ENCODE peak calls at places on chromosomes 16 and 17, in seven cellular contexts. I, T, U, W, Q, X and H are unnamed samples.

GRCh38 chr16:84430860-84431259 is 62.5 kb downstream of the ATP2C2 start:
- DNase-seq in I (no peak), T (no peak), U (no peak), W (no peak), Q (no peak), X (no peak), H (no peak)

GRCh38 chr16:79801550-79802090 is 201.1 kb upstream of the MAF start:
- DNase-seq in I (no peak), T (no peak), U (no peak), W (no peak), Q (no peak), X (no peak), H (no peak)

GRCh38 chr17:4576729-4577322 is 7.5 kb upstream of the SMTNL2 start:
- DNase-seq in I (no peak), T (peak; percentile 77), U (no peak), W (no peak), Q (no peak), X (no peak), H (no peak)

GRCh38 chr16:28537964-28538732 is 626 bp downstream of the NUPR1 start:
- DNase-seq in I (no peak), T (no peak), U (no peak), W (no peak), Q (no peak), X (no peak), H (no peak)

GRCh38 chr16:67528222-67528869 is at the start of gene RIPOR1:
- DNase-seq in I (peak; percentile 67), T (peak; percentile 50), U (peak; percentile 70), W (peak; percentile 65), Q (no peak), X (no peak), H (no peak)

GRCh38 chr17:81599719-81600486 is 37.0 kb downstream of the NPLOC4 start:
- DNase-seq in I (no peak), T (no peak), U (no peak), W (no peak), Q (no peak), X (no peak), H (no peak)

GRCh38 chr17:42651392-42651791 is 7.7 kb upstream of the TUBG2 start:
- DNase-seq in I (no peak), T (no peak), U (no peak), W (no peak), Q (no peak), X (no peak), H (no peak)

GRCh38 chr16:1035066-1035415 is 37.5 kb upstream of the SSTR5 start:
- DNase-seq in I (no peak), T (no peak), U (peak; percentile 54), W (no peak), Q (no peak), X (no peak), H (no peak)

GRCh38 chr16:59783191-59783590 is 1049.1 kb upstream of the GOT2 start:
- DNase-seq in I (no peak), T (no peak), U (no peak), W (no peak), Q (no peak), X (no peak), H (no peak)

GRCh38 chr17:45438931-45439610 is 6.4 kb upstream of the ARHGAP27 start:
- DNase-seq in I (no peak), T (no peak), U (peak; percentile 44), W (no peak), Q (no peak), X (no peak), H (no peak)

GRCh38 chr17:32504166-32504990 is 17.6 kb downstream of the CDK5R1 start:
- DNase-seq in I (no peak), T (no peak), U (no peak), W (no peak), Q (no peak), X (no peak), H (no peak)

GRCh38 chr17:76556759-76557367 is 17.0 kb downstream of the PRCD start:
- DNase-seq in I (no peak), T (no peak), U (no peak), W (no peak), Q (no peak), X (no peak), H (no peak)

GRCh38 chr17:55609737-55610201 is 98.5 kb upstream of the SMIM36 start:
- DNase-seq in I (no peak), T (no peak), U (no peak), W (peak; percentile 5), Q (no peak), X (no peak), H (no peak)

GRCh38 chr17:4938670-4939553 is 934 bp downstream of the SLC25A11 start:
- DNase-seq in I (no peak), T (no peak), U (no peak), W (no peak), Q (no peak), X (no peak), H (no peak)